ENCODE peak calls at places on chromosomes 13 and 19, in nine cellular contexts. One of them, this sample, is unnamed.

GRCh38 chr19:42191855-42192254 is 25.6 kb downstream of the DEDD2 start:
- DNase-seq in GM23338: no peak
- DNase-seq in IMR-90: peak; percentile 84
- DNase-seq in astrocyte: peak; percentile 60
- DNase-seq in suprapubic skin: no peak
- DNase-seq in kidney: no peak
- DNase-seq in CD8-positive, alpha-beta T cell: no peak
- DNase-seq in naive thymus-derived CD4-positive, alpha-beta T cell: no peak
- DNase-seq in fibroblast of lung: peak; percentile 84
- DNase-seq in this sample: no peak

GRCh38 chr19:39347332-39348227 is 5.4 kb downstream of the SAMD4B start:
- DNase-seq in kidney: no peak
- DNase-seq in CD8-positive, alpha-beta T cell: no peak
- DNase-seq in suprapubic skin: no peak
- DNase-seq in IMR-90: peak; percentile 53
- DNase-seq in naive thymus-derived CD4-positive, alpha-beta T cell: no peak
- DNase-seq in astrocyte: peak; percentile 49
- DNase-seq in fibroblast of lung: no peak
- DNase-seq in GM23338: no peak
- DNase-seq in this sample: no peak

GRCh38 chr19:42360787-42361544 is 29.1 kb downstream of the CNFN start:
- DNase-seq in naive thymus-derived CD4-positive, alpha-beta T cell: no peak
- DNase-seq in GM23338: peak; percentile 86
- DNase-seq in astrocyte: peak; percentile 8
- DNase-seq in IMR-90: no peak
- DNase-seq in CD8-positive, alpha-beta T cell: no peak
- DNase-seq in fibroblast of lung: no peak
- DNase-seq in suprapubic skin: no peak
- DNase-seq in kidney: no peak
- DNase-seq in this sample: no peak

GRCh38 chr19:48290341-48290922 is 20.6 kb downstream of the ZNF114 start:
- DNase-seq in suprapubic skin: no peak
- DNase-seq in naive thymus-derived CD4-positive, alpha-beta T cell: no peak
- DNase-seq in IMR-90: peak; percentile 57
- DNase-seq in kidney: no peak
- DNase-seq in fibroblast of lung: peak; percentile 26
- DNase-seq in astrocyte: peak; percentile 61
- DNase-seq in GM23338: peak; percentile 90
- DNase-seq in CD8-positive, alpha-beta T cell: no peak
- DNase-seq in this sample: no peak

GRCh38 chr19:7631577-7631976 is 1.9 kb downstream of the PCP2 start:
- DNase-seq in kidney: no peak
- DNase-seq in GM23338: no peak
- DNase-seq in naive thymus-derived CD4-positive, alpha-beta T cell: no peak
- DNase-seq in fibroblast of lung: no peak
- DNase-seq in suprapubic skin: no peak
- DNase-seq in astrocyte: no peak
- DNase-seq in IMR-90: no peak
- DNase-seq in CD8-positive, alpha-beta T cell: no peak
- DNase-seq in this sample: no peak

GRCh38 chr19:5967994-5968430 is 9.9 kb downstream of the RANBP3 start:
- DNase-seq in fibroblast of lung: peak; percentile 86
- DNase-seq in IMR-90: peak; percentile 88
- DNase-seq in naive thymus-derived CD4-positive, alpha-beta T cell: peak; percentile 56
- DNase-seq in kidney: peak; percentile 58
- DNase-seq in GM23338: peak; percentile 91
- DNase-seq in CD8-positive, alpha-beta T cell: peak; percentile 68
- DNase-seq in astrocyte: peak; percentile 66
- DNase-seq in suprapubic skin: peak; percentile 75
- DNase-seq in this sample: no peak

GRCh38 chr13:30308548-30308947 is 1.2 kb upstream of the KATNAL1 start:
- DNase-seq in IMR-90: peak; percentile 41
- DNase-seq in naive thymus-derived CD4-positive, alpha-beta T cell: no peak
- DNase-seq in fibroblast of lung: peak; percentile 40
- DNase-seq in suprapubic skin: no peak
- DNase-seq in astrocyte: peak; percentile 47
- DNase-seq in CD8-positive, alpha-beta T cell: no peak
- DNase-seq in GM23338: no peak
- DNase-seq in kidney: no peak
- DNase-seq in this sample: no peak

GRCh38 chr19:617551-618246 is 15.6 kb downstream of the POLRMT start:
- DNase-seq in CD8-positive, alpha-beta T cell: no peak
- DNase-seq in fibroblast of lung: no peak
- DNase-seq in naive thymus-derived CD4-positive, alpha-beta T cell: no peak
- DNase-seq in astrocyte: no peak
- DNase-seq in kidney: no peak
- DNase-seq in GM23338: no peak
- DNase-seq in suprapubic skin: no peak
- DNase-seq in IMR-90: no peak
- DNase-seq in this sample: no peak

GRCh38 chr19:34881982-34882381 is 44.7 kb upstream of the ZNF30 start:
- DNase-seq in GM23338: no peak
- DNase-seq in suprapubic skin: no peak
- DNase-seq in CD8-positive, alpha-beta T cell: no peak
- DNase-seq in fibroblast of lung: no peak
- DNase-seq in naive thymus-derived CD4-positive, alpha-beta T cell: no peak
- DNase-seq in kidney: no peak
- DNase-seq in IMR-90: peak; percentile 24
- DNase-seq in astrocyte: no peak
- DNase-seq in this sample: no peak

GRCh38 chr13:112892759-112893569 is 76.0 kb upstream of the MCF2L start:
- DNase-seq in CD8-positive, alpha-beta T cell: no peak
- DNase-seq in GM23338: no peak
- DNase-seq in naive thymus-derived CD4-positive, alpha-beta T cell: no peak
- DNase-seq in IMR-90: no peak
- DNase-seq in kidney: peak; percentile 93
- DNase-seq in suprapubic skin: no peak
- DNase-seq in astrocyte: no peak
- DNase-seq in fibroblast of lung: no peak
- DNase-seq in this sample: no peak

GRCh38 chr13:94464771-94465170 is 14.7 kb downstream of the DCT start:
- DNase-seq in CD8-positive, alpha-beta T cell: no peak
- DNase-seq in GM23338: no peak
- DNase-seq in naive thymus-derived CD4-positive, alpha-beta T cell: no peak
- DNase-seq in IMR-90: no peak
- DNase-seq in fibroblast of lung: peak; percentile 3
- DNase-seq in kidney: no peak
- DNase-seq in suprapubic skin: no peak
- DNase-seq in astrocyte: no peak
- DNase-seq in this sample: no peak

GRCh38 chr13:93687261-93687660 is 460.7 kb downstream of the GPC6 start:
- DNase-seq in CD8-positive, alpha-beta T cell: no peak
- DNase-seq in kidney: no peak
- DNase-seq in suprapubic skin: no peak
- DNase-seq in astrocyte: peak; percentile 36
- DNase-seq in IMR-90: peak; percentile 75
- DNase-seq in naive thymus-derived CD4-positive, alpha-beta T cell: no peak
- DNase-seq in GM23338: no peak
- DNase-seq in fibroblast of lung: peak; percentile 6
- DNase-seq in this sample: no peak

DNA sequence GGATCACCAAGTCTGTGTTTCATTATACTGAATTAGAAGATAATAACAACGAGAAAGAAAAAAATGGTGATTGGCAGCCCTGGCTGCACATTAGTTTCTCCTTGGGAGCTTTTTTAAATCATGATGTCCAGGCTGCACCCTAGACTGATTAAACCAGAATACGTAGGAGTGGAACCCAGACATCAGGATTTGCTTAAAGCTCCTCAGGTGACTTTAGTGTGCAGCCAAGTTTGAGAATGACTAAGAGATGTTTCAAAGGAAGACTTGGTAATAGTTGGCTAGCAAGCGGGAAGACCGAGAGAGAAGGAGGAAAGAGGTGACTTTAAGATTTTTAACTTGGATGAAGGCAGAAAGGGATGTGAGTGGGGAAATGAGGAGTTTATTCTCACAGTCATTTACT is 71.4 kb upstream of the SERP2 start:
- DNase-seq in IMR-90: no peak
- DNase-seq in CD8-positive, alpha-beta T cell: no peak
- DNase-seq in fibroblast of lung: no peak
- DNase-seq in suprapubic skin: no peak
- DNase-seq in GM23338: no peak
- DNase-seq in naive thymus-derived CD4-positive, alpha-beta T cell: no peak
- DNase-seq in kidney: no peak
- DNase-seq in astrocyte: peak; percentile 86
- DNase-seq in this sample: no peak
- H3K4me1 ChIP-seq in IMR-90: peaks cover 20% of the 10 kb centered on the region
- H3K4me1 ChIP-seq in CD8-positive, alpha-beta T cell: peaks cover 10% of the 10 kb centered on the region
- H3K4me1 ChIP-seq in fibroblast of lung: peaks cover 30% of the 10 kb centered on the region
- H3K4me1 ChIP-seq in suprapubic skin: peaks cover 45% of the 10 kb centered on the region
- H3K4me1 ChIP-seq in GM23338: peaks cover 27% of the 10 kb centered on the region
- H3K4me1 ChIP-seq in naive thymus-derived CD4-positive, alpha-beta T cell: no peaks in the 10 kb centered on the region
- H3K4me1 ChIP-seq in kidney: peaks cover 8% of the 10 kb centered on the region
- H3K4me1 ChIP-seq in astrocyte: peaks cover 61% of the 10 kb centered on the region
- H3K4me1 ChIP-seq in this sample: peaks cover 79% of the 10 kb centered on the region

DNA sequence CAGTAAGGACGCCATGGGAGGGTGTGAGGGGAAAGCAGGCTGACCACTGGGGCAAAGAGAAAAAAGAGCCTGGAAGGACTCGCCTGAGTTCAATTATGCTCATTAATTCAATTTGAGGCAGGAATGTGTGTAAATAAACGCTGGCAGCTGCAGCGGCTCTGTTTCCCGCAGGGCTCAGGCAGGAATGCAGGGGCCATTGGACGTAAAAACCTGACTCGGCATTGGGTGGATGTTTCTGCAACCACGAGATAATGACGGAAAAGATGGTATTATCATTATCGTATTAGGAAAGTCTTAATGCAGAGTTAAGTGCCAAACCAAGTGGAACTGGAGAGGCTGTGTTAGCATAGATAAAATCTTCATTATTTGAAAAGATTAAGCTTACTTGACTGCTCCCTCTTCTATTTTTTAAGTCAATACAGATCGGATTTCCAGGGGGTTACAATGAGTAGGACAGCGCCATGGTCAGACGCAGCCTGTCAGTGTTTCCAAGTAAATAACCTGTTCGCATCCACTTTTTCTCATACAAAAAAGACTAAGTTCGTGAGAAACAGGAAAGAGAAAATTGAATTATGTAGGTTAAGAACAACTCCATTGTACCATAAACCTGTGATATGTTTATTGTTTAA is 169.8 kb downstream of the SHISA2 start:
- DNase-seq in GM23338: peak; percentile 78
- DNase-seq in IMR-90: no peak
- DNase-seq in suprapubic skin: no peak
- DNase-seq in naive thymus-derived CD4-positive, alpha-beta T cell: no peak
- DNase-seq in fibroblast of lung: peak; percentile 57
- DNase-seq in astrocyte: peak; percentile 90
- DNase-seq in kidney: no peak
- DNase-seq in CD8-positive, alpha-beta T cell: no peak
- DNase-seq in this sample: no peak
- H3K27ac ChIP-seq in GM23338: peak overlapping the region; percentile 1
- H3K27ac ChIP-seq in IMR-90: no peak overlapping the region
- H3K27ac ChIP-seq in suprapubic skin: no peak overlapping the region
- H3K27ac ChIP-seq in naive thymus-derived CD4-positive, alpha-beta T cell: no peak overlapping the region
- H3K27ac ChIP-seq in fibroblast of lung: no peak overlapping the region
- H3K27ac ChIP-seq in astrocyte: no peak overlapping the region
- H3K27ac ChIP-seq in kidney: no peak overlapping the region
- H3K27ac ChIP-seq in CD8-positive, alpha-beta T cell: no peak overlapping the region
- H3K27ac ChIP-seq in this sample: no peak overlapping the region

GRCh38 chr13:110317496-110318195 is 10.6 kb downstream of the COL4A2 start:
- DNase-seq in suprapubic skin: no peak
- DNase-seq in GM23338: no peak
- DNase-seq in naive thymus-derived CD4-positive, alpha-beta T cell: no peak
- DNase-seq in astrocyte: no peak
- DNase-seq in IMR-90: no peak
- DNase-seq in kidney: no peak
- DNase-seq in fibroblast of lung: no peak
- DNase-seq in CD8-positive, alpha-beta T cell: no peak
- DNase-seq in this sample: no peak
- H3K4me1 ChIP-seq in suprapubic skin: peaks cover 12% of the 10 kb centered on the region
- H3K4me1 ChIP-seq in GM23338: peaks cover 7% of the 10 kb centered on the region
- H3K4me1 ChIP-seq in naive thymus-derived CD4-positive, alpha-beta T cell: no peaks in the 10 kb centered on the region
- H3K4me1 ChIP-seq in astrocyte: peaks cover 69% of the 10 kb centered on the region
- H3K4me1 ChIP-seq in IMR-90: peaks cover 19% of the 10 kb centered on the region
- H3K4me1 ChIP-seq in kidney: peaks cover 40% of the 10 kb centered on the region
- H3K4me1 ChIP-seq in fibroblast of lung: peaks cover 18% of the 10 kb centered on the region
- H3K4me1 ChIP-seq in CD8-positive, alpha-beta T cell: no peaks in the 10 kb centered on the region
- H3K4me1 ChIP-seq in this sample: peaks cover 57% of the 10 kb centered on the region

GRCh38 chr19:11422163-11423068 is 3.3 kb upstream of the RGL3 start:
- DNase-seq in IMR-90: no peak
- DNase-seq in GM23338: peak; percentile 98
- DNase-seq in naive thymus-derived CD4-positive, alpha-beta T cell: peak; percentile 39
- DNase-seq in suprapubic skin: peak; percentile 88
- DNase-seq in fibroblast of lung: peak; percentile 25
- DNase-seq in astrocyte: no peak
- DNase-seq in kidney: peak; percentile 95
- DNase-seq in CD8-positive, alpha-beta T cell: peak; percentile 61
- DNase-seq in this sample: no peak
- H3K27ac ChIP-seq in IMR-90: no peak overlapping the region
- H3K27ac ChIP-seq in GM23338: peak overlapping the region; percentile 53
- H3K27ac ChIP-seq in naive thymus-derived CD4-positive, alpha-beta T cell: no peak overlapping the region
- H3K27ac ChIP-seq in suprapubic skin: peak overlapping the region; percentile 47
- H3K27ac ChIP-seq in fibroblast of lung: no peak overlapping the region
- H3K27ac ChIP-seq in astrocyte: no peak overlapping the region
- H3K27ac ChIP-seq in kidney: peak overlapping the region; percentile 69
- H3K27ac ChIP-seq in CD8-positive, alpha-beta T cell: no peak overlapping the region
- H3K27ac ChIP-seq in this sample: peak overlapping the region; percentile 52

DNA sequence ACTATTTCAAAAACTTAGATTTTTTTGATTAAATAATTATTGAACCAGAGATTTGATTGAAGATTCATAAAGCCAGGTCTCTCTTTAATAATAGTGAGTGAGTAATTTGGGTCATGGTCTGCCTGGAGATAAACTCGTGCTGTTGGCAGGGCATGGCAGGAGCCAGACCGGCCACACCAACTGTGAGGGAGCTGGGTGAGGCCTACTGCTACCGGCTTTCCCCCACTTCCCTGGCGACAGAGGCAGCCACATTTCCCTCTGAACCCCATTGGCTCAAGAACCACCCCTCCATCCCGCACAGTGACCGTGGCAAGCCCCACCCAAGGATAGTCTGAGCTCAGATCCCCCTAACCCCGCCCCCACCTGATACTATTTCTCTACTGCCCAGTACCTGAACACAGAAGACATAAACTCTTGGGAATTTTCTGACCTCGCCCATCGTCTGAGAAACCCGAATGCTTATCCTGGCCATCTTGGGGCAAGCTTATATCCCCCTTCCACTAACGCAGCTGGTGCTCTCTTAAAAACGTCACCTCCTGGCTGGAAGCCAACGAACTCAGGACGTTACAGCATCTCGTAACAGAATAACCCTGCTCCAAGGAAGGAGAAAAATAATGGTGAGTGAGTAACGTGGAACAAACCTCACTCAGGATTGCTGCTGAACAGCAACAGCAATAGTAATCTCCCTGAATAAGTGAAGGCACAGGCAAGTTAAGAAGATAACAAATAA is 627.6 kb upstream of the PCDH9 start:
- DNase-seq in astrocyte: no peak
- DNase-seq in naive thymus-derived CD4-positive, alpha-beta T cell: no peak
- DNase-seq in IMR-90: no peak
- DNase-seq in GM23338: no peak
- DNase-seq in suprapubic skin: no peak
- DNase-seq in CD8-positive, alpha-beta T cell: no peak
- DNase-seq in kidney: no peak
- DNase-seq in fibroblast of lung: no peak
- DNase-seq in this sample: no peak
- H3K4me1 ChIP-seq in astrocyte: no peaks in the 10 kb centered on the region
- H3K4me1 ChIP-seq in naive thymus-derived CD4-positive, alpha-beta T cell: no peaks in the 10 kb centered on the region
- H3K4me1 ChIP-seq in IMR-90: no peaks in the 10 kb centered on the region
- H3K4me1 ChIP-seq in GM23338: peaks cover 12% of the 10 kb centered on the region
- H3K4me1 ChIP-seq in suprapubic skin: no peaks in the 10 kb centered on the region
- H3K4me1 ChIP-seq in CD8-positive, alpha-beta T cell: no peaks in the 10 kb centered on the region
- H3K4me1 ChIP-seq in kidney: no peaks in the 10 kb centered on the region
- H3K4me1 ChIP-seq in fibroblast of lung: no peaks in the 10 kb centered on the region
- H3K4me1 ChIP-seq in this sample: no peaks in the 10 kb centered on the region

GRCh38 chr19:17101686-17102628 is 26.4 kb downstream of the MYO9B start:
- DNase-seq in CD8-positive, alpha-beta T cell: no peak
- DNase-seq in astrocyte: no peak
- DNase-seq in GM23338: no peak
- DNase-seq in kidney: no peak
- DNase-seq in naive thymus-derived CD4-positive, alpha-beta T cell: no peak
- DNase-seq in IMR-90: no peak
- DNase-seq in suprapubic skin: no peak
- DNase-seq in fibroblast of lung: no peak
- DNase-seq in this sample: no peak
- H3K27ac ChIP-seq in CD8-positive, alpha-beta T cell: no peak overlapping the region
- H3K27ac ChIP-seq in astrocyte: no peak overlapping the region
- H3K27ac ChIP-seq in GM23338: no peak overlapping the region
- H3K27ac ChIP-seq in kidney: no peak overlapping the region
- H3K27ac ChIP-seq in naive thymus-derived CD4-positive, alpha-beta T cell: no peak overlapping the region
- H3K27ac ChIP-seq in IMR-90: no peak overlapping the region
- H3K27ac ChIP-seq in suprapubic skin: no peak overlapping the region
- H3K27ac ChIP-seq in fibroblast of lung: no peak overlapping the region
- H3K27ac ChIP-seq in this sample: no peak overlapping the region